ENCODE peak calls at places on chromosomes 3 and 15, in seven cellular contexts. One of them, this sample, is unnamed.

GRCh38 chr15:72554471-72555425 is 80.6 kb downstream of the ARIH1 start:
- DNase-seq in K562: peak
- DNase-seq in HCT116: no peak
- DNase-seq in SK-N-SH: no peak
- DNase-seq in GM12878: no peak
- DNase-seq in H1: no peak
- DNase-seq in HepG2: peak
- DNase-seq in this sample: no peak

GRCh38 chr15:55683366-55683765 is 59.6 kb downstream of the PRTG start:
- DNase-seq in SK-N-SH: no peak
- DNase-seq in HCT116: no peak
- DNase-seq in GM12878: no peak
- DNase-seq in HepG2: no peak
- DNase-seq in K562: no peak
- DNase-seq in H1: no peak
- DNase-seq in this sample: no peak

GRCh38 chr3:58296269-58296668 is 9.8 kb upstream of the RPP14 start:
- DNase-seq in GM12878: no peak
- DNase-seq in K562: no peak
- DNase-seq in HepG2: no peak
- DNase-seq in HCT116: no peak
- DNase-seq in SK-N-SH: no peak
- DNase-seq in H1: no peak
- DNase-seq in this sample: no peak

GRCh38 chr3:197003461-197004385 is 25.9 kb downstream of the MELTF start:
- DNase-seq in SK-N-SH: no peak
- DNase-seq in H1: no peak
- DNase-seq in K562: peak
- DNase-seq in GM12878: no peak
- DNase-seq in HepG2: no peak
- DNase-seq in HCT116: no peak
- DNase-seq in this sample: no peak

GRCh38 chr15:59168536-59168935 is 38.1 kb upstream of the LDHAL6B start:
- DNase-seq in K562: peak
- DNase-seq in SK-N-SH: no peak
- DNase-seq in H1: no peak
- DNase-seq in HCT116: no peak
- DNase-seq in HepG2: peak
- DNase-seq in GM12878: no peak
- DNase-seq in this sample: no peak

GRCh38 chr3:179929091-179929529 is 107.6 kb downstream of the PEX5L start:
- DNase-seq in HepG2: peak
- DNase-seq in K562: peak
- DNase-seq in SK-N-SH: peak
- DNase-seq in H1: no peak
- DNase-seq in GM12878: no peak
- DNase-seq in HCT116: peak
- DNase-seq in this sample: peak

GRCh38 chr15:29473621-29474105 is 204.0 kb upstream of the NSMCE3 start:
- DNase-seq in HepG2: no peak
- DNase-seq in SK-N-SH: no peak
- DNase-seq in GM12878: no peak
- DNase-seq in H1: no peak
- DNase-seq in K562: no peak
- DNase-seq in HCT116: no peak
- DNase-seq in this sample: no peak

GRCh38 chr15:96237002-96237401 is 93.5 kb upstream of the NR2F2 start:
- DNase-seq in HepG2: no peak
- DNase-seq in SK-N-SH: no peak
- DNase-seq in HCT116: no peak
- DNase-seq in K562: no peak
- DNase-seq in H1: no peak
- DNase-seq in GM12878: no peak
- DNase-seq in this sample: no peak

GRCh38 chr15:91855684-91856553 is 2.4 kb downstream of the SLCO3A1 start:
- DNase-seq in GM12878: peak
- DNase-seq in HCT116: no peak
- DNase-seq in SK-N-SH: peak
- DNase-seq in HepG2: peak
- DNase-seq in K562: no peak
- DNase-seq in H1: peak
- DNase-seq in this sample: peak

GRCh38 chr15:99110093-99110492 is 5.2 kb downstream of the SYNM start:
- DNase-seq in SK-N-SH: no peak
- DNase-seq in GM12878: no peak
- DNase-seq in HCT116: no peak
- DNase-seq in K562: no peak
- DNase-seq in H1: no peak
- DNase-seq in HepG2: no peak
- DNase-seq in this sample: no peak

GRCh38 chr3:33749546-33750215 is 31.6 kb upstream of the CLASP2 start:
- DNase-seq in GM12878: no peak
- DNase-seq in K562: no peak
- DNase-seq in H1: no peak
- DNase-seq in SK-N-SH: no peak
- DNase-seq in HCT116: no peak
- DNase-seq in HepG2: no peak
- DNase-seq in this sample: no peak

GRCh38 chr3:184388936-184389230 is 9.0 kb downstream of the CHRD start:
- DNase-seq in HepG2: no peak
- DNase-seq in K562: no peak
- DNase-seq in HCT116: no peak
- DNase-seq in GM12878: no peak
- DNase-seq in SK-N-SH: no peak
- DNase-seq in H1: no peak
- DNase-seq in this sample: no peak

GRCh38 chr3:116148881-116149530 is 296.3 kb downstream of the LSAMP start:
- DNase-seq in HCT116: no peak
- DNase-seq in K562: no peak
- DNase-seq in H1: no peak
- DNase-seq in HepG2: peak
- DNase-seq in SK-N-SH: no peak
- DNase-seq in GM12878: no peak
- DNase-seq in this sample: no peak

GRCh38 chr3:102745881-102746280 is 311.1 kb downstream of the ZPLD1 start:
- DNase-seq in H1: no peak
- DNase-seq in HepG2: no peak
- DNase-seq in GM12878: no peak
- DNase-seq in K562: no peak
- DNase-seq in SK-N-SH: no peak
- DNase-seq in HCT116: peak
- DNase-seq in this sample: peak

GRCh38 chr3:9208713-9209112 is 40.7 kb downstream of the SRGAP3 start:
- DNase-seq in SK-N-SH: no peak
- DNase-seq in GM12878: no peak
- DNase-seq in HCT116: no peak
- DNase-seq in HepG2: no peak
- DNase-seq in H1: no peak
- DNase-seq in K562: no peak
- DNase-seq in this sample: no peak

DNA sequence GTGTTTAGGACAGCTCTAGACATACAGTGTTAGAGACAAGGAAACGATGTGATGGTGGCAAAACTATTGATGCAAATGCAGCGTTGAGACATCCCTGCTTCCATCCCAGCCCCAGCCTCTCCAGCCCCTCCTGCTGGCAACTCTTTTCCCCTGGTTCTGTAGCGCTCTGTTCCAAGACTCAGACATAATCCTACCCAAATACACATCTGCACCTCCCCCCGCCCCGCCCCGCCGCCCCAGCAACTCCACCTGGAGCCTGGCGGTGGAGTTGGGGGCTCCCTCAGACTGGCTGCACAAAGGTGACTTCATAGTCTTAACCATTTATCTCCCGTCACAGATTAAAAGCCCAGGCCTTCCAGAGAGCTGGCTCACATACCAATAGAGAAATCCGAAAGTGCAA is 7.2 kb upstream of the SEC22A start:
- DNase-seq in HepG2: peak
- DNase-seq in SK-N-SH: peak
- DNase-seq in GM12878: no peak
- DNase-seq in H1: peak
- DNase-seq in K562: peak
- DNase-seq in HCT116: peak
- DNase-seq in this sample: no peak
- TF ChIP-seq JUND in HepG2: no peak
- TF ChIP-seq JUND in SK-N-SH: no peak
- TF ChIP-seq JUND in GM12878: no peak
- TF ChIP-seq JUND in H1: peak
- TF ChIP-seq JUND in K562: no peak
- TF ChIP-seq JUND in HCT116: no peak
- TF ChIP-seq JUND in this sample: no peak

GRCh38 chr3:25165306-25165705 is 262.8 kb upstream of the RARB start:
- DNase-seq in HCT116: no peak
- DNase-seq in K562: no peak
- DNase-seq in SK-N-SH: no peak
- DNase-seq in GM12878: no peak
- DNase-seq in H1: no peak
- DNase-seq in HepG2: no peak
- DNase-seq in this sample: no peak

GRCh38 chr3:25174251-25174650 is 253.8 kb upstream of the RARB start:
- DNase-seq in SK-N-SH: no peak
- DNase-seq in HepG2: no peak
- DNase-seq in GM12878: no peak
- DNase-seq in HCT116: no peak
- DNase-seq in H1: no peak
- DNase-seq in K562: no peak
- DNase-seq in this sample: no peak

GRCh38 chr3:25173610-25174009 is 254.5 kb upstream of the RARB start:
- DNase-seq in GM12878: no peak
- DNase-seq in SK-N-SH: no peak
- DNase-seq in K562: no peak
- DNase-seq in HCT116: no peak
- DNase-seq in H1: no peak
- DNase-seq in HepG2: no peak
- DNase-seq in this sample: no peak

GRCh38 chr3:25171118-25171912 is 256.7 kb upstream of the RARB start:
- DNase-seq in HCT116: no peak
- DNase-seq in GM12878: no peak
- DNase-seq in K562: no peak
- DNase-seq in SK-N-SH: peak
- DNase-seq in HepG2: no peak
- DNase-seq in H1: no peak
- DNase-seq in this sample: no peak

GRCh38 chr3:25169146-25169545 is 258.9 kb upstream of the RARB start:
- DNase-seq in HepG2: no peak
- DNase-seq in SK-N-SH: no peak
- DNase-seq in HCT116: no peak
- DNase-seq in GM12878: no peak
- DNase-seq in K562: no peak
- DNase-seq in H1: no peak
- DNase-seq in this sample: no peak
- TF ChIP-seq JUND in HepG2: no peak
- TF ChIP-seq JUND in SK-N-SH: no peak
- TF ChIP-seq JUND in HCT116: no peak
- TF ChIP-seq JUND in GM12878: no peak
- TF ChIP-seq JUND in K562: no peak
- TF ChIP-seq JUND in H1: no peak
- TF ChIP-seq JUND in this sample: no peak

GRCh38 chr3:152269423-152270144 is 855 bp downstream of the MBNL1 start:
- DNase-seq in SK-N-SH: peak
- DNase-seq in HepG2: peak
- DNase-seq in H1: no peak
- DNase-seq in K562: peak
- DNase-seq in GM12878: no peak
- DNase-seq in HCT116: no peak
- DNase-seq in this sample: peak
- TF ChIP-seq JUND in SK-N-SH: no peak
- TF ChIP-seq JUND in HepG2: no peak
- TF ChIP-seq JUND in H1: no peak
- TF ChIP-seq JUND in K562: no peak
- TF ChIP-seq JUND in GM12878: no peak
- TF ChIP-seq JUND in HCT116: no peak
- TF ChIP-seq JUND in this sample: no peak

GRCh38 chr3:143166376-143166775 is 46.8 kb downstream of the CHST2 start:
- DNase-seq in H1: no peak
- DNase-seq in HCT116: no peak
- DNase-seq in SK-N-SH: no peak
- DNase-seq in HepG2: no peak
- DNase-seq in GM12878: no peak
- DNase-seq in K562: no peak
- DNase-seq in this sample: no peak

GRCh38 chr3:143170676-143171075 is 51.1 kb downstream of the CHST2 start:
- DNase-seq in H1: no peak
- DNase-seq in HepG2: no peak
- DNase-seq in HCT116: no peak
- DNase-seq in K562: peak
- DNase-seq in SK-N-SH: no peak
- DNase-seq in GM12878: no peak
- DNase-seq in this sample: no peak

GRCh38 chr3:143168518-143169192 is 49.1 kb downstream of the CHST2 start:
- DNase-seq in GM12878: no peak
- DNase-seq in HepG2: no peak
- DNase-seq in H1: no peak
- DNase-seq in K562: peak
- DNase-seq in HCT116: no peak
- DNase-seq in SK-N-SH: no peak
- DNase-seq in this sample: no peak

GRCh38 chr3:143170043-143170442 is 50.5 kb downstream of the CHST2 start:
- DNase-seq in H1: no peak
- DNase-seq in SK-N-SH: no peak
- DNase-seq in HCT116: no peak
- DNase-seq in GM12878: no peak
- DNase-seq in HepG2: no peak
- DNase-seq in K562: no peak
- DNase-seq in this sample: no peak

GRCh38 chr3:143167956-143168355 is 48.4 kb downstream of the CHST2 start:
- DNase-seq in SK-N-SH: no peak
- DNase-seq in GM12878: no peak
- DNase-seq in H1: no peak
- DNase-seq in HepG2: no peak
- DNase-seq in K562: no peak
- DNase-seq in HCT116: no peak
- DNase-seq in this sample: no peak
- TF ChIP-seq JUND in SK-N-SH: no peak
- TF ChIP-seq JUND in GM12878: no peak
- TF ChIP-seq JUND in H1: no peak
- TF ChIP-seq JUND in HepG2: no peak
- TF ChIP-seq JUND in K562: no peak
- TF ChIP-seq JUND in HCT116: no peak
- TF ChIP-seq JUND in this sample: no peak

GRCh38 chr3:127206611-127207516 is 13.9 kb downstream of the PRR23E start:
- DNase-seq in GM12878: no peak
- DNase-seq in HepG2: no peak
- DNase-seq in H1: no peak
- DNase-seq in HCT116: no peak
- DNase-seq in SK-N-SH: no peak
- DNase-seq in K562: no peak
- DNase-seq in this sample: no peak
- TF ChIP-seq JUND in GM12878: no peak
- TF ChIP-seq JUND in HepG2: no peak
- TF ChIP-seq JUND in H1: no peak
- TF ChIP-seq JUND in HCT116: no peak
- TF ChIP-seq JUND in SK-N-SH: no peak
- TF ChIP-seq JUND in K562: no peak
- TF ChIP-seq JUND in this sample: no peak

DNA sequence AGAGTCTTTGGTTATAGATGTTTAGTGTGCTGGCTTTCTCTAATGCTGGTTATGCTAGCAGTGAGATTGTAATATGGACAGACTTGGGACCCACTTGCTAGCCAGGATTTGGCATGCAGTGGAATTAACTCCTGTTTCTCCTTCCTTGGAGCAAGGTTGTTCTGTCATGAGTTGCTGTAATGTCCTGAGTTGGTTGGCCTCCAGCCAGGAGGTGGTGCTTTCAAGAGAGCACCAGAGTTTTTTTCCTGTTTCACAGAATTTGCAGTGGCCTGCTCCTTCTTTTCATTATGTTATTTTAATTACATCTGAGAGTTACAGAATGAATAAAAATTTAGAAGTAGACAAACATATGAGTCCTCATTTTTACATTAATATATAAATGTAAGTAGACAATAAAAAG is 88.1 kb upstream of the PXYLP1 start:
- DNase-seq in K562: no peak
- DNase-seq in HepG2: no peak
- DNase-seq in HCT116: no peak
- DNase-seq in SK-N-SH: no peak
- DNase-seq in H1: no peak
- DNase-seq in GM12878: no peak
- DNase-seq in this sample: no peak
- TF ChIP-seq JUND in K562: no peak
- TF ChIP-seq JUND in HepG2: no peak
- TF ChIP-seq JUND in HCT116: no peak
- TF ChIP-seq JUND in SK-N-SH: no peak
- TF ChIP-seq JUND in H1: no peak
- TF ChIP-seq JUND in GM12878: no peak
- TF ChIP-seq JUND in this sample: no peak

This sample was measured in T47D.